ENCODE peak calls at places on chromosomes 1 and 21, in four cellular contexts. N is IMR-90, I is mesendoderm, P is H1. B is an unnamed sample.

GRCh38 chr1:180527270-180527669 is 24.9 kb upstream of the ACBD6 start:
- DNase-seq in N (peak; percentile 47), I (peak; percentile 62), P (no peak), B (no peak)

GRCh38 chr1:234488054-234488953 is 9.3 kb upstream of the TARBP1 start:
- DNase-seq in N (no peak), I (no peak), P (no peak), B (no peak)

GRCh38 chr1:34795916-34796315 is 3.1 kb downstream of the GJA4 start:
- DNase-seq in N (no peak), I (no peak), P (no peak), B (no peak)

GRCh38 chr1:40315795-40316594 is 1.1 kb downstream of the COL9A2 start:
- DNase-seq in N (no peak), I (peak; percentile 89), P (no peak), B (peak; percentile 51)

GRCh38 chr1:66274634-66275033 is 259.3 kb upstream of the SGIP1 start:
- DNase-seq in N (peak; percentile 80), I (no peak), P (no peak), B (no peak)

GRCh38 chr1:35574655-35575400 is 1.7 kb downstream of the TFAP2E start:
- DNase-seq in N (no peak), I (peak; percentile 65), P (no peak), B (no peak)

GRCh38 chr1:45512641-45513054 is 9.0 kb downstream of the PRDX1 start:
- DNase-seq in N (peak; percentile 71), I (peak; percentile 85), P (no peak), B (peak; percentile 70)

GRCh38 chr1:215526147-215526845 is 40.8 kb upstream of the KCTD3 start:
- DNase-seq in N (peak; percentile 69), I (peak; percentile 44), P (no peak), B (no peak)

GRCh38 chr1:178109348-178110143 is 15.6 kb downstream of the RASAL2 start:
- DNase-seq in N (peak; percentile 63), I (no peak), P (no peak), B (no peak)

GRCh38 chr1:243268284-243268653 is 12.4 kb downstream of the SDCCAG8 start:
- DNase-seq in N (peak; percentile 96), I (no peak), P (no peak), B (no peak)

GRCh38 chr1:231395996-231396385 is 26.1 kb downstream of the EGLN1 start:
- DNase-seq in N (no peak), I (no peak), P (no peak), B (no peak)

GRCh38 chr1:9877962-9878361 is 32.1 kb downstream of the CTNNBIP1 start:
- DNase-seq in N (no peak), I (no peak), P (no peak), B (no peak)

GRCh38 chr21:36321325-36322082 is 1.5 kb downstream of the MORC3 start:
- DNase-seq in N (peak; percentile 35), I (peak; percentile 81), P (no peak), B (peak; percentile 46)

GRCh38 chr1:175599212-175599681 is 144.1 kb downstream of the TNR start:
- DNase-seq in N (no peak), I (peak; percentile 69), P (no peak), B (peak; percentile 79)

GRCh38 chr1:67851800-67852199 is 18.5 kb upstream of the GNG12 start:
- DNase-seq in N (no peak), I (no peak), P (no peak), B (no peak)
- H3K56ac ChIP-seq in N (no peak overlapping the region), I (no peak overlapping the region), P (no peak overlapping the region), B (no peak overlapping the region)

DNA sequence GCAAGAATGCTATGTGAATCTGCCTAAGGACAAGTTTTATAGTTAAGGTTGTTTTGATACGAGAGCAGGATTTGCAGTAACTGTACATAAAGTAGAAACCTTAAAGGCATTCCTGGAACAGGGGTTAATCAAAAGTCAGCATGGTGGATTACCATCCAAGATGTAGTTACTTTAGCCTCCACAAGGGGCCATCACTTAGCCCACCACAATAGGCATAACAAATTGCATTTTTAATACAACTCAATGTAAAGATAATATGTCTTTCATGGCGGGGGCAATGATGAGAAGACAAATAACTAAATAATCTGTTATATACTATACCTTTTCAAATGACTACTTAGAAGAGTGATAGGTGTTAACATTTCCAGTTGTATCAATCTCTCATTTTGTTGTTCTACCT is 611.2 kb upstream of the ADGRL4 start:
- DNase-seq in N (no peak), I (peak; percentile 5), P (no peak), B (no peak)
- H3K56ac ChIP-seq in N (no peak overlapping the region), I (no peak overlapping the region), P (no peak overlapping the region), B (no peak overlapping the region)

GRCh38 chr1:198283222-198283621 is 126.4 kb downstream of the NEK7 start:
- DNase-seq in N (peak; percentile 57), I (no peak), P (no peak), B (no peak)
- H3K56ac ChIP-seq in N (no peak overlapping the region), I (no peak overlapping the region), P (no peak overlapping the region), B (no peak overlapping the region)

DNA sequence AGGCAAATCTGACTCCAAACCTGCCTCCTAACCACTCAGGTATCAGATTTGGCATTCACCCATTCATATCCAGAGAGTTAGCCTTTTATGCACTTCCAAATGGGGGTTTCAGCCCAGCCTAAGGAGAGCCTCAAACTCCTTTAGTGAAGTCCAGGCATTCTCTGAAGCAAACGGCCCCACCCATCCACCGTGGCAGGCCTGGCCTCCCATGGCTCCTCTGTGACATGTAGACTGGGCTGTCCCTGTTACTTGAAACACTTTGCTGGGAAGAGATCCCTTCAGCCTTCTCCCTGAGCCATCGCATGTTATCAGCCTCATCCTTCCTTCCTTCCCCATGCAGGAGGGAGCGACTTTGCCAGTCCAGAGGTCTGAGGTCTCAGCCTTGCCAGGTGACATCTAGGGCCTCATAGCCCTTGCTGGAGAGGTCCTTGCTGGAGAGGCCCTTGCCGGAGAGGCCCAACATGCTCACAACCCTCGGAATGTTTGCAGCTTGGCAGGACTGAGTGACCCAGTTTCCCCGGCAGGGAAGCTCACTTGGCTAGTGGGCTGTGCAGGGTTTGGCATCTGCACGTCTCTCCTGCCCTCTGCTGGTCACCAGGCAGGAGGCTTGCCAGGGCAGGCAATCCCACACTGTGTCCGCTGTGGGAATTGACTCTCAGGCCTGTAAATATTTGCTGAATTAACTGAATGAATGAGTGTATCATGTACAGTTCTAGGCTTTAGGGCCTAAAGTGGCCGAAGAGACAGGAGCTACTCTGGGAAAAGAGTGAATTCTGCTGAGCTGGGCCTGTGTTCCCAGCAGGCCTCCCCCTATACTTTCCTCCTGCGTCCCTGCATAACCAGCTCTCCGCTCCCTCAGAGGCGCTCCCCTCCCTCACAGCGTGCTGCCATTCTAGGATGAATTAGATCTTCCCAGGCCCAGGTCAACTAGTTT is 26.7 kb upstream of the RBM15 start:
- DNase-seq in N (peak; percentile 81), I (peak; percentile 80), P (peak; percentile 25), B (peak; percentile 82)
- H3K56ac ChIP-seq in N (no peak overlapping the region), I (peak overlapping the region; percentile 17), P (no peak overlapping the region), B (no peak overlapping the region)

GRCh38 chr1:11145741-11146140 is 43.4 kb upstream of the ANGPTL7 start:
- DNase-seq in N (no peak), I (no peak), P (no peak), B (no peak)
- H3K56ac ChIP-seq in N (no peak overlapping the region), I (no peak overlapping the region), P (no peak overlapping the region), B (no peak overlapping the region)

GRCh38 chr1:64424412-64424811 is 45.5 kb upstream of the CACHD1 start:
- DNase-seq in N (no peak), I (no peak), P (no peak), B (no peak)

GRCh38 chr1:64426691-64427090 is 43.2 kb upstream of the CACHD1 start:
- DNase-seq in N (no peak), I (no peak), P (no peak), B (no peak)

GRCh38 chr1:64423526-64423925 is 46.4 kb upstream of the CACHD1 start:
- DNase-seq in N (no peak), I (peak; percentile 71), P (no peak), B (no peak)

GRCh38 chr1:64425521-64425920 is 44.4 kb upstream of the CACHD1 start:
- DNase-seq in N (no peak), I (no peak), P (no peak), B (no peak)

DNA sequence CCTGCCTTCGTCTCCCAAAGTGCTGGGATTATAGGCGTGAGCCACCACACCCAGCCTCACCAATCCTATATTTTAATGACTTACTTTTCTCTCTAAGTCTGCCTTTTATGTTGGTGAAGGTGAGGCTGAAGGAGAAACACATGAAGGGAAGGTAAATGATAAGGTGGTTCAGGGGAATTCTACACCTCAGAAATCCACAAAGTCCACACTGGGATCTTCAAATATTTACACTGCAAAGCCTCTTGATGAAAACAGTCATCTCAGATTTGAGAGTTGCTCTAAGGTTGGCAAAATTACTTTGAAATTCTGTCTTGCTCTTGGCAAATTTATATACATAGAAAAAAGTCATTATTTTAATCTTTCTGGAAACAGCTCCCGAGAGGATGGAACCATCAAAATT is 42.0 kb upstream of the CACHD1 start:
- DNase-seq in N (no peak), I (no peak), P (no peak), B (no peak)
- H3K56ac ChIP-seq in N (no peak overlapping the region), I (no peak overlapping the region), P (no peak overlapping the region), B (no peak overlapping the region)

DNA sequence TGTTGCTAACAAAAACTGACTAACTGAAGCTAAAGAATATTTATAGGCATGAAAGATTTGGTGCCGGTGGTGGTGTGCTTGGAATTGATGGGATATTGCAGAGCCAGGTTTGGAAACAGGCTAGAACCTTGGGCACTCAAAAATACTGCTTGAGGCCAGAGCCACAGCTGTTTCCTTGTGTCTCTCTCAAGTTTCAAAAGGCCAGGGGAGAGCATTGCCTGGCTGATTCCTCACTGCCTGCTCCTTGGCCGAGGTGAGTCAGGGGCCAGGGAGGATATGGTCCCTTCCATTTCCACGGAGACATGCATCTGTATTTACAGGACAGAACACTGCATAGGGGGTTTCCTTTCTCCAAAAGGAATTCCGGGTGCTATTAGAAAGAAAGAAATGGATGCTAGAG is 36.1 kb upstream of the IVNS1ABP start:
- DNase-seq in N (no peak), I (no peak), P (no peak), B (no peak)
- H3K56ac ChIP-seq in N (no peak overlapping the region), I (no peak overlapping the region), P (no peak overlapping the region), B (no peak overlapping the region)

GRCh38 chr1:105208581-105208980 is 1458.9 kb downstream of the AMY1C start:
- DNase-seq in N (no peak), I (no peak), P (no peak), B (no peak)

GRCh38 chr1:105210747-105211146 is 1461.0 kb downstream of the AMY1C start:
- DNase-seq in N (no peak), I (no peak), P (no peak), B (no peak)

GRCh38 chr1:105204836-105205371 is 1455.2 kb downstream of the AMY1C start:
- DNase-seq in N (no peak), I (peak; percentile 19), P (no peak), B (peak; percentile 36)
- H3K56ac ChIP-seq in N (no peak overlapping the region), I (no peak overlapping the region), P (no peak overlapping the region), B (no peak overlapping the region)

DNA sequence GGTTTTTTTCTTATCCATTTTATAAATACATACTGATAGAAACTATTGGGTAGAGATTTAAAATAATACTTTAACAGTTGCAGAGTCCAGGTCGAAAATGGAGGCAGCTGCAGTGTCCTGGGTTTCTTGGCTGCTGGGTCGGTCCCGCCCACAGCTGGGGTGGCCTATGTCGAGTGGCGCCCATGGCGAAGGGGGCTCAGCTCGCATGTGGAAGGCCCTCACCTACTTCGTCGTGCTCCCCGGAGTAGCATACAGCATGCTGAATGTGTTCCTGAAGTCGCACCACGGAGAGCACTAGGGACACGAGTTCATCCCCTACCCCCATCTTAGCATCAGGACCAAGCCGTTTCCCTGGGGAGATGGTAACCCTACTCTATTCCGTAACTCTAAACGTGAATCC is 1304.9 kb upstream of the ADGRL2 start:
- DNase-seq in N (no peak), I (no peak), P (no peak), B (no peak)
- H3K56ac ChIP-seq in N (no peak overlapping the region), I (no peak overlapping the region), P (no peak overlapping the region), B (no peak overlapping the region)

GRCh38 chr21:45485686-45486442 is 56.4 kb downstream of the SLC19A1 start:
- DNase-seq in N (no peak), I (no peak), P (no peak), B (no peak)
- H3K56ac ChIP-seq in N (no peak overlapping the region), I (no peak overlapping the region), P (no peak overlapping the region), B (no peak overlapping the region)

B was measured in H9.